ENCODE peak calls at places on chromosomes 13 and 19, in four cellular contexts. S, B, O and H are unnamed samples.

GRCh38 chr13:98447881-98448641 is 128.8 kb downstream of the STK24 start:
- DNase-seq in O (peak), S (peak), B (no peak), H (peak)

GRCh38 chr13:76879876-76880270 is 6.3 kb downstream of the KCTD12 start:
- DNase-seq in O (no peak), B (no peak), S (no peak), H (no peak)

GRCh38 chr13:108306768-108307332 is 37.3 kb downstream of the TNFSF13B start:
- DNase-seq in S (no peak), O (no peak), B (no peak), H (no peak)

GRCh38 chr13:41458939-41459753 is 1.8 kb downstream of the RGCC start:
- DNase-seq in S (peak), B (peak), O (peak), H (peak)

GRCh38 chr13:79373916-79374315 is 32.1 kb downstream of the RBM26 start:
- DNase-seq in B (no peak), O (no peak), S (no peak), H (no peak)

GRCh38 chr19:55543567-55543966 is 1.8 kb downstream of the SBK3 start:
- DNase-seq in O (no peak), S (no peak), B (no peak), H (no peak)

GRCh38 chr19:7738023-7738422 is 6.1 kb upstream of the CLEC4G start:
- DNase-seq in S (no peak), O (no peak), B (no peak), H (no peak)

GRCh38 chr19:677601-678380 is 1.6 kb downstream of the FSTL3 start:
- DNase-seq in S (no peak), B (no peak), O (no peak), H (no peak)

GRCh38 chr19:16367269-16367683 is 42.6 kb downstream of the KLF2 start:
- DNase-seq in B (no peak), S (no peak), O (no peak), H (no peak)

GRCh38 chr13:104015646-104016396 is 949.6 kb upstream of the SLC10A2 start:
- DNase-seq in B (no peak), S (no peak), O (no peak), H (no peak)

GRCh38 chr19:10205636-10206035 is 10.9 kb upstream of the DNMT1 start:
- DNase-seq in O (no peak), S (no peak), B (no peak), H (no peak)

GRCh38 chr19:10203686-10204085 is 8.9 kb upstream of the DNMT1 start:
- DNase-seq in O (no peak), B (no peak), S (no peak), H (no peak)

GRCh38 chr19:10209305-10209704 is 14.6 kb upstream of the DNMT1 start:
- DNase-seq in B (no peak), S (no peak), O (no peak), H (no peak)

GRCh38 chr19:10206226-10206873 is 11.6 kb upstream of the DNMT1 start:
- DNase-seq in O (no peak), B (peak), S (no peak), H (no peak)

DNA sequence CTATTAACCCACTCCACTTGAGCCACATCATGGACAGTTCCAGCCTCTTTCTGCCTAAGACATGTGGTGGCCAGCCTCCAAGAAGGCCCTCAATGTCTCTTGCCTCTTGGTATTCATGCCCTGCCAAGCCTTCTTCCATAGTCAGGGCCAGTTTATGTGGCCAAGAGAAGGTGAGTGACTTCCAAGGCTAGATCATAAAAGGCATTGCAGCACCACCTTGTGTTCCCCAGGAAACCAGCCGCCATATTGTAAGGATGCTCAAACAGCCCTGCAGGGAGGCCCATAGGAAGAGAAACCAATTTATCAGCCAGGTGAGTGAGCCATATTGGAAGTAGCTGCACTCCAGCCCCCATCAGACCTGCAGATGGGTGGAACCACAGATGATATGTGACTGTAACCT is 12.3 kb upstream of the DNMT1 start:
- DNase-seq in O (no peak), S (no peak), B (no peak), H (no peak)
- TF ChIP-seq FOXJ3 in O (no peak), S (no peak), B (no peak), H (no peak)

GRCh38 chr19:32603961-32604360 is 23.0 kb downstream of the PDCD5 start:
- DNase-seq in O (no peak), S (no peak), B (no peak), H (no peak)
- TF ChIP-seq FOXJ3 in O (no peak), S (no peak), B (no peak), H (no peak)

GRCh38 chr19:14519245-14519859 is 1.2 kb upstream of the DNAJB1 start:
- DNase-seq in S (no peak), B (no peak), O (no peak), H (no peak)
- TF ChIP-seq FOXJ3 in S (no peak), B (no peak), O (no peak), H (no peak)

GRCh38 chr19:46493236-46494114 is 2.2 kb downstream of the PNMA8B start:
- DNase-seq in S (peak), B (no peak), O (peak), H (peak)

GRCh38 chr19:46494936-46495788 is 505 bp downstream of the PNMA8B start:
- DNase-seq in S (no peak), B (no peak), O (no peak), H (no peak)

GRCh38 chr19:46497773-46498172 is 2.1 kb upstream of the PNMA8B start:
- DNase-seq in B (no peak), O (no peak), S (no peak), H (no peak)

GRCh38 chr19:46494115-46494935 is 1.3 kb downstream of the PNMA8B start:
- DNase-seq in S (no peak), O (no peak), B (no peak), H (no peak)

DNA sequence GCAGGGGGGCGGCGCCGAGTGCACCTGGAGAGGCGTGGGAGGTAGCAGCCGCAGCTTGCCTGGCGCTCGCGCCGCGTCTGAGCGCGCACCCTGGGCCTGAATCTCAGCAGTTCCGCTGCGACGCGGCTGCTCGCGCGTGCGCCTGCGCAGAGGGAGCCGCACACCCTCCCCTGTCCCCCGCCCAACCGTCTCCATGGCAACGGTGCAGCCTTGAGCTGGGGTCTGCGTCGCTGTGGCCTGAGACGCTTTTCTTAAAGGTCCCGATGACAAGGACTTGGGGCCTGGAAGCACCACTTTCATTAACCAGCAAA is at the start of gene PNMA8B:
- DNase-seq in S (peak), O (peak), B (no peak), H (peak)
- TF ChIP-seq FOXJ3 in S (no peak), O (no peak), B (no peak), H (no peak)

GRCh38 chr13:75495938-75496337 is 14.0 kb upstream of the TBC1D4 start:
- DNase-seq in B (no peak), O (no peak), S (no peak), H (no peak)
- TF ChIP-seq FOXJ3 in B (no peak), O (no peak), S (no peak), H (no peak)

DNA sequence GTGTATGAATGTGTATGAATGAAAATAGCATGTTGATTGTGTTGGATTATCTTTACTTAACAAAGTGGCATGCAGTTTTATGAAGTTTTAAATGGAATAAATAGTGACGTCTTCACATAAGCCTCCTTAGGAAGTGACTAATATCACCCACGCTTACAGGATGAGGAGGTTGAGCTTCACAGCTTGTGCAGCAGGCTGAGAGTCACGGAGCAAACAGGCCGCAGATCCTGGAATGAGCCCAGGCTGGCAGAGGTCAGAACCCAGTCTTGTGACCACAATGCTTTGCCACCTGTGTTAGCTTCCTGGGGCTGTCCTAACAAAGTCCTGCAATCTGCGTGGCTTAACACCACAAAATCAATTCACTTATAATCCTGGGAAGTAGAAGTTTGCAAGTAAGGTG is 20.8 kb downstream of the LAIR2 start:
- DNase-seq in B (no peak), S (no peak), O (no peak), H (no peak)
- TF ChIP-seq FOXJ3 in B (no peak), S (no peak), O (no peak), H (no peak)

DNA sequence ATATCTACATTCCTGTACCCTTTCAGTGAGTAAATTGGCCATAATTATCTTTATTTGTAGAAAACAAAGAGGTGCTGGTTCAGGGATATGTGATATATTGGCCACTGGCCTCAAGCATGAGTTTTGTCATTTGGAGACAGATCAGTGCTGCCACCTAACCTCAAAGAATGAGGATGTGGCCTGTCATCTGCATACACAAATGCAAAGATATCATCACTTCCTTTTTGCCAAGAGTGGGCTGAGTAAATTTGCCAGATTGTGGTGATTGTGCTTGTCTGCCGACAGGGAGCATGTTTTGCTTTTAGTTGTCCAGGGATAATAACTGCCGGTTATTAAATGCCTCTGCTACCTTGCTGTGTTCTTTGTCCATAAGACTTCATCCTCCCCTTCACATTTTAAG is 44.2 kb downstream of the WASF3 start:
- DNase-seq in S (peak), B (no peak), O (no peak), H (no peak)
- TF ChIP-seq FOXJ3 in S (no peak), B (no peak), O (no peak), H (no peak)

GRCh38 chr19:2503521-2504109 is 27.7 kb downstream of the GADD45B start:
- DNase-seq in B (no peak), O (no peak), S (no peak), H (no peak)
- TF ChIP-seq FOXJ3 in B (no peak), O (no peak), S (no peak), H (no peak)